ENCODE peak calls at places on chromosomes 1 and 21, in six cellular contexts. One of them, this sample, is unnamed. For H3K4me1 and H3K27me3, the result is how much of the 10 kb centered on the place peaks cover.

GRCh38 chr21:26115346-26115745 is 55.2 kb downstream of the APP start:
- DNase-seq in CD8-positive, alpha-beta T cell: no peak
- DNase-seq in heart left ventricle: no peak
- DNase-seq in right cardiac atrium: peak
- DNase-seq in lung: no peak
- DNase-seq in lower lobe of right lung: no peak
- DNase-seq in this sample: no peak

GRCh38 chr1:43913051-43913501 is 20.5 kb upstream of the ARTN start:
- DNase-seq in CD8-positive, alpha-beta T cell: no peak
- DNase-seq in heart left ventricle: no peak
- DNase-seq in right cardiac atrium: no peak
- DNase-seq in lung: no peak
- DNase-seq in lower lobe of right lung: no peak
- DNase-seq in this sample: no peak

GRCh38 chr1:214270097-214270635 is 10.8 kb upstream of the SMYD2 start:
- DNase-seq in CD8-positive, alpha-beta T cell: no peak
- DNase-seq in heart left ventricle: no peak
- DNase-seq in right cardiac atrium: no peak
- DNase-seq in lung: no peak
- DNase-seq in lower lobe of right lung: no peak
- DNase-seq in this sample: no peak

GRCh38 chr1:214637722-214638473 is 34.9 kb downstream of the CENPF start:
- DNase-seq in CD8-positive, alpha-beta T cell: peak
- DNase-seq in heart left ventricle: no peak
- DNase-seq in right cardiac atrium: no peak
- DNase-seq in lung: no peak
- DNase-seq in lower lobe of right lung: no peak
- DNase-seq in this sample: no peak

GRCh38 chr1:35085421-35085820 is 6.2 kb downstream of the ZMYM1 start:
- DNase-seq in CD8-positive, alpha-beta T cell: no peak
- DNase-seq in heart left ventricle: no peak
- DNase-seq in right cardiac atrium: no peak
- DNase-seq in lung: no peak
- DNase-seq in lower lobe of right lung: no peak
- DNase-seq in this sample: no peak

GRCh38 chr1:208179303-208179702 is 64.9 kb downstream of the PLXNA2 start:
- DNase-seq in CD8-positive, alpha-beta T cell: no peak
- DNase-seq in heart left ventricle: peak
- DNase-seq in right cardiac atrium: peak
- DNase-seq in lung: peak
- DNase-seq in lower lobe of right lung: peak
- DNase-seq in this sample: no peak

GRCh38 chr1:10514490-10515235 is 39.9 kb downstream of the PEX14 start:
- DNase-seq in CD8-positive, alpha-beta T cell: no peak
- DNase-seq in heart left ventricle: no peak
- DNase-seq in right cardiac atrium: no peak
- DNase-seq in lung: no peak
- DNase-seq in lower lobe of right lung: no peak
- DNase-seq in this sample: no peak

GRCh38 chr1:26705788-26706237 is 10.0 kb downstream of the ARID1A start:
- DNase-seq in CD8-positive, alpha-beta T cell: no peak
- DNase-seq in heart left ventricle: no peak
- DNase-seq in right cardiac atrium: no peak
- DNase-seq in lung: no peak
- DNase-seq in lower lobe of right lung: no peak
- DNase-seq in this sample: no peak

GRCh38 chr1:41891403-41891896 is 27.3 kb downstream of the HIVEP3 start:
- DNase-seq in CD8-positive, alpha-beta T cell: peak
- DNase-seq in heart left ventricle: peak
- DNase-seq in right cardiac atrium: peak
- DNase-seq in lung: no peak
- DNase-seq in lower lobe of right lung: peak
- DNase-seq in this sample: no peak

GRCh38 chr1:212749924-212750535 is 41.5 kb downstream of the NSL1 start:
- DNase-seq in CD8-positive, alpha-beta T cell: no peak
- DNase-seq in heart left ventricle: no peak
- DNase-seq in right cardiac atrium: no peak
- DNase-seq in lung: no peak
- DNase-seq in lower lobe of right lung: no peak
- DNase-seq in this sample: no peak

GRCh38 chr1:54640863-54641836 is at the start of gene MROH7:
- DNase-seq in CD8-positive, alpha-beta T cell: no peak
- DNase-seq in heart left ventricle: no peak
- DNase-seq in right cardiac atrium: no peak
- DNase-seq in lung: no peak
- DNase-seq in lower lobe of right lung: no peak
- DNase-seq in this sample: no peak

GRCh38 chr1:110616587-110616986 is 10.4 kb upstream of the KCNA2 start:
- DNase-seq in CD8-positive, alpha-beta T cell: no peak
- DNase-seq in heart left ventricle: no peak
- DNase-seq in right cardiac atrium: no peak
- DNase-seq in lung: no peak
- DNase-seq in lower lobe of right lung: no peak
- DNase-seq in this sample: no peak

GRCh38 chr1:203625623-203626189 is 926 bp upstream of the ATP2B4 start:
- DNase-seq in CD8-positive, alpha-beta T cell: peak
- DNase-seq in heart left ventricle: no peak
- DNase-seq in right cardiac atrium: no peak
- DNase-seq in lung: peak
- DNase-seq in lower lobe of right lung: no peak
- DNase-seq in this sample: no peak

GRCh38 chr1:240621249-240621648 is 9.3 kb upstream of the GREM2 start:
- DNase-seq in CD8-positive, alpha-beta T cell: no peak
- DNase-seq in heart left ventricle: no peak
- DNase-seq in right cardiac atrium: no peak
- DNase-seq in lung: no peak
- DNase-seq in lower lobe of right lung: no peak
- DNase-seq in this sample: no peak

GRCh38 chr1:181134543-181135461 is 46.3 kb downstream of the IER5 start:
- DNase-seq in CD8-positive, alpha-beta T cell: no peak
- DNase-seq in heart left ventricle: peak
- DNase-seq in right cardiac atrium: peak
- DNase-seq in lung: no peak
- DNase-seq in lower lobe of right lung: peak
- DNase-seq in this sample: no peak

GRCh38 chr1:240415532-240415931 is 196.4 kb downstream of the GREM2 start:
- DNase-seq in CD8-positive, alpha-beta T cell: no peak
- DNase-seq in heart left ventricle: no peak
- DNase-seq in right cardiac atrium: no peak
- DNase-seq in lung: no peak
- DNase-seq in lower lobe of right lung: no peak
- DNase-seq in this sample: no peak

GRCh38 chr1:2072891-2073290 is 22.7 kb downstream of the PRKCZ start:
- DNase-seq in CD8-positive, alpha-beta T cell: no peak
- DNase-seq in heart left ventricle: peak
- DNase-seq in right cardiac atrium: no peak
- DNase-seq in lung: no peak
- DNase-seq in lower lobe of right lung: no peak
- DNase-seq in this sample: no peak

GRCh38 chr1:55046871-55047270 is 7.5 kb downstream of the PCSK9 start:
- DNase-seq in CD8-positive, alpha-beta T cell: no peak
- DNase-seq in heart left ventricle: no peak
- DNase-seq in right cardiac atrium: no peak
- DNase-seq in lung: no peak
- DNase-seq in lower lobe of right lung: no peak
- DNase-seq in this sample: no peak

GRCh38 chr1:47219001-47219400 is 13.0 kb downstream of the TAL1 start:
- DNase-seq in CD8-positive, alpha-beta T cell: no peak
- DNase-seq in heart left ventricle: no peak
- DNase-seq in right cardiac atrium: no peak
- DNase-seq in lung: no peak
- DNase-seq in lower lobe of right lung: no peak
- DNase-seq in this sample: no peak

GRCh38 chr1:230870916-230871315 is 2.6 kb upstream of the C1orf198 start:
- DNase-seq in CD8-positive, alpha-beta T cell: no peak
- DNase-seq in heart left ventricle: no peak
- DNase-seq in right cardiac atrium: no peak
- DNase-seq in lung: no peak
- DNase-seq in lower lobe of right lung: no peak
- DNase-seq in this sample: no peak

GRCh38 chr21:29075706-29076447 is 2.4 kb upstream of the CCT8 start:
- DNase-seq in CD8-positive, alpha-beta T cell: no peak
- DNase-seq in heart left ventricle: no peak
- DNase-seq in right cardiac atrium: no peak
- DNase-seq in lung: no peak
- DNase-seq in lower lobe of right lung: no peak
- DNase-seq in this sample: no peak

GRCh38 chr1:8019229-8019620 is 6.9 kb downstream of the ERRFI1 start:
- DNase-seq in CD8-positive, alpha-beta T cell: no peak
- DNase-seq in heart left ventricle: no peak
- DNase-seq in right cardiac atrium: no peak
- DNase-seq in lung: no peak
- DNase-seq in lower lobe of right lung: no peak
- DNase-seq in this sample: no peak

GRCh38 chr1:247613405-247613804 is 8.0 kb downstream of the OR2G3 start:
- DNase-seq in CD8-positive, alpha-beta T cell: no peak
- DNase-seq in heart left ventricle: no peak
- DNase-seq in right cardiac atrium: no peak
- DNase-seq in lung: no peak
- DNase-seq in lower lobe of right lung: no peak
- DNase-seq in this sample: no peak

GRCh38 chr1:6588128-6588892 is 8.5 kb downstream of the ZBTB48 start:
- DNase-seq in CD8-positive, alpha-beta T cell: no peak
- DNase-seq in heart left ventricle: no peak
- DNase-seq in right cardiac atrium: no peak
- DNase-seq in lung: peak
- DNase-seq in lower lobe of right lung: peak
- DNase-seq in this sample: no peak

GRCh38 chr1:158124999-158125398 is 55.7 kb upstream of the CD1D start:
- DNase-seq in CD8-positive, alpha-beta T cell: peak
- DNase-seq in heart left ventricle: peak
- DNase-seq in right cardiac atrium: peak
- DNase-seq in lung: peak
- DNase-seq in lower lobe of right lung: peak
- DNase-seq in this sample: peak

GRCh38 chr21:31556662-31557061 is 102.8 kb upstream of the SOD1 start:
- DNase-seq in CD8-positive, alpha-beta T cell: no peak
- DNase-seq in heart left ventricle: no peak
- DNase-seq in right cardiac atrium: no peak
- DNase-seq in lung: no peak
- DNase-seq in lower lobe of right lung: no peak
- DNase-seq in this sample: no peak
- H3K4me1 ChIP-seq in CD8-positive, alpha-beta T cell: under half
- H3K4me1 ChIP-seq in heart left ventricle: under half
- H3K4me1 ChIP-seq in right cardiac atrium: under half
- H3K4me1 ChIP-seq in lung: under half
- H3K4me1 ChIP-seq in lower lobe of right lung: under half
- H3K4me1 ChIP-seq in this sample: under half

DNA sequence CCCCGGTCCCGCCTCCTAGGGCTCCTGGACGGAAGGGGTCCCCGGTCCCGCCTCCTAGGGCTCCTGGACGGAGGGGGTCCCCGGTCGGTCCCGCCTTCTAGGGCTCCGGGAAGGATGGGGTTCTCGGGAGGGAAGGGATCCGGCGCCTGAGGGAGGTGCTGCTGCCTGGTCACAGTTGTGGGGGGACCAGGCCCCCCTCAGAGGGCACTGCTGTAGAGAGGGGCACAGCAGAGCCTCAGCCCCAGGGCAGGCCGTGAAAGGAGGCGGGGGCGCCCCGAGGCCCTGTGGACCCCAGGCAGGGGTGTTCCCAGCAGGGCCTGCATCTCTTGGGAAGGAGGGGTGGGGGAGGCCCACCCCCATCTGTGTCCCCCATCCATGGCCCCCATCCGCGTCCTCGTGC is 12.6 kb downstream of the SAMD11 start:
- DNase-seq in CD8-positive, alpha-beta T cell: no peak
- DNase-seq in heart left ventricle: no peak
- DNase-seq in right cardiac atrium: no peak
- DNase-seq in lung: no peak
- DNase-seq in lower lobe of right lung: no peak
- DNase-seq in this sample: no peak
- H3K27me3 ChIP-seq in CD8-positive, alpha-beta T cell: under half
- H3K27me3 ChIP-seq in heart left ventricle: under half
- H3K27me3 ChIP-seq in right cardiac atrium: under half
- H3K27me3 ChIP-seq in lung: under half
- H3K27me3 ChIP-seq in lower lobe of right lung: half or more
- H3K27me3 ChIP-seq in this sample: half or more

GRCh38 chr21:42032266-42032665 is 22.1 kb upstream of the ZBTB21 start:
- DNase-seq in CD8-positive, alpha-beta T cell: no peak
- DNase-seq in heart left ventricle: no peak
- DNase-seq in right cardiac atrium: no peak
- DNase-seq in lung: no peak
- DNase-seq in lower lobe of right lung: no peak
- DNase-seq in this sample: no peak

GRCh38 chr21:42030311-42030710 is 20.2 kb upstream of the ZBTB21 start:
- DNase-seq in CD8-positive, alpha-beta T cell: no peak
- DNase-seq in heart left ventricle: no peak
- DNase-seq in right cardiac atrium: no peak
- DNase-seq in lung: no peak
- DNase-seq in lower lobe of right lung: no peak
- DNase-seq in this sample: no peak

GRCh38 chr21:42032968-42033367 is 22.8 kb upstream of the ZBTB21 start:
- DNase-seq in CD8-positive, alpha-beta T cell: no peak
- DNase-seq in heart left ventricle: no peak
- DNase-seq in right cardiac atrium: no peak
- DNase-seq in lung: no peak
- DNase-seq in lower lobe of right lung: peak
- DNase-seq in this sample: no peak

GRCh38 chr21:42031816-42032215 is 21.7 kb upstream of the ZBTB21 start:
- DNase-seq in CD8-positive, alpha-beta T cell: no peak
- DNase-seq in heart left ventricle: no peak
- DNase-seq in right cardiac atrium: no peak
- DNase-seq in lung: no peak
- DNase-seq in lower lobe of right lung: peak
- DNase-seq in this sample: no peak

GRCh38 chr21:42031241-42031640 is 21.1 kb upstream of the ZBTB21 start:
- DNase-seq in CD8-positive, alpha-beta T cell: no peak
- DNase-seq in heart left ventricle: no peak
- DNase-seq in right cardiac atrium: no peak
- DNase-seq in lung: no peak
- DNase-seq in lower lobe of right lung: no peak
- DNase-seq in this sample: no peak
- H3K27ac ChIP-seq in CD8-positive, alpha-beta T cell: no peak
- H3K27ac ChIP-seq in heart left ventricle: no peak
- H3K27ac ChIP-seq in right cardiac atrium: no peak
- H3K27ac ChIP-seq in lung: no peak
- H3K27ac ChIP-seq in lower lobe of right lung: no peak
- H3K27ac ChIP-seq in this sample: no peak

GRCh38 chr1:9307303-9307702 is 14.6 kb downstream of the SPSB1 start:
- DNase-seq in CD8-positive, alpha-beta T cell: no peak
- DNase-seq in heart left ventricle: no peak
- DNase-seq in right cardiac atrium: no peak
- DNase-seq in lung: no peak
- DNase-seq in lower lobe of right lung: no peak
- DNase-seq in this sample: peak

GRCh38 chr1:9305216-9305615 is 12.5 kb downstream of the SPSB1 start:
- DNase-seq in CD8-positive, alpha-beta T cell: no peak
- DNase-seq in heart left ventricle: no peak
- DNase-seq in right cardiac atrium: peak
- DNase-seq in lung: no peak
- DNase-seq in lower lobe of right lung: no peak
- DNase-seq in this sample: peak

GRCh38 chr1:9308236-9308635 is 15.5 kb downstream of the SPSB1 start:
- DNase-seq in CD8-positive, alpha-beta T cell: no peak
- DNase-seq in heart left ventricle: no peak
- DNase-seq in right cardiac atrium: no peak
- DNase-seq in lung: no peak
- DNase-seq in lower lobe of right lung: no peak
- DNase-seq in this sample: peak

GRCh38 chr1:9303916-9304315 is 11.2 kb downstream of the SPSB1 start:
- DNase-seq in CD8-positive, alpha-beta T cell: no peak
- DNase-seq in heart left ventricle: no peak
- DNase-seq in right cardiac atrium: peak
- DNase-seq in lung: no peak
- DNase-seq in lower lobe of right lung: no peak
- DNase-seq in this sample: peak

GRCh38 chr1:9306006-9306405 is 13.3 kb downstream of the SPSB1 start:
- DNase-seq in CD8-positive, alpha-beta T cell: no peak
- DNase-seq in heart left ventricle: no peak
- DNase-seq in right cardiac atrium: no peak
- DNase-seq in lung: no peak
- DNase-seq in lower lobe of right lung: no peak
- DNase-seq in this sample: peak
- H3K4me1 ChIP-seq in CD8-positive, alpha-beta T cell: under half
- H3K4me1 ChIP-seq in heart left ventricle: under half
- H3K4me1 ChIP-seq in right cardiac atrium: under half
- H3K4me1 ChIP-seq in lung: under half
- H3K4me1 ChIP-seq in lower lobe of right lung: under half
- H3K4me1 ChIP-seq in this sample: under half

This sample was measured in psoas muscle.